ENCODE peak calls at places on chromosomes 12 and 14, in five cellular contexts. One of them, this sample, is unnamed.
A peak's percentile ranks its signal among the peaks of the same experiment; 100 is the strongest.

GRCh38 chr12:19972325-19973288 is 395.7 kb upstream of the PDE3A start:
- DNase-seq in OCI-LY7: no peak
- DNase-seq in GM23338: no peak
- DNase-seq in MM.1S: no peak
- DNase-seq in neural progenitor cell: no peak
- DNase-seq in this sample: peak; percentile 19

GRCh38 chr14:74510955-74511354 is 17.4 kb downstream of the ISCA2 start:
- DNase-seq in OCI-LY7: no peak
- DNase-seq in GM23338: no peak
- DNase-seq in MM.1S: no peak
- DNase-seq in neural progenitor cell: no peak
- DNase-seq in this sample: no peak

GRCh38 chr12:124466200-124467128 is 100.9 kb downstream of the NCOR2 start:
- DNase-seq in OCI-LY7: peak; percentile 89
- DNase-seq in GM23338: no peak
- DNase-seq in MM.1S: no peak
- DNase-seq in neural progenitor cell: no peak
- DNase-seq in this sample: no peak

GRCh38 chr12:93279849-93280412 is 97.8 kb upstream of the NUDT4 start:
- DNase-seq in OCI-LY7: no peak
- DNase-seq in GM23338: no peak
- DNase-seq in MM.1S: no peak
- DNase-seq in neural progenitor cell: peak; percentile 37
- DNase-seq in this sample: no peak

GRCh38 chr14:77011226-77011762 is 17.2 kb downstream of the IRF2BPL start:
- DNase-seq in OCI-LY7: no peak
- DNase-seq in GM23338: no peak
- DNase-seq in MM.1S: no peak
- DNase-seq in neural progenitor cell: no peak
- DNase-seq in this sample: peak; percentile 37

GRCh38 chr12:130109062-130109945 is 53.0 kb upstream of the FZD10 start:
- DNase-seq in OCI-LY7: no peak
- DNase-seq in GM23338: no peak
- DNase-seq in MM.1S: no peak
- DNase-seq in neural progenitor cell: no peak
- DNase-seq in this sample: no peak

GRCh38 chr14:61229475-61229888 is 51.7 kb downstream of the TMEM30B start:
- DNase-seq in OCI-LY7: no peak
- DNase-seq in GM23338: no peak
- DNase-seq in MM.1S: no peak
- DNase-seq in neural progenitor cell: peak; percentile 67
- DNase-seq in this sample: no peak

GRCh38 chr12:28390716-28391452 is 200.6 kb downstream of the CCDC91 start:
- DNase-seq in OCI-LY7: no peak
- DNase-seq in GM23338: no peak
- DNase-seq in MM.1S: no peak
- DNase-seq in neural progenitor cell: no peak
- DNase-seq in this sample: no peak

GRCh38 chr14:65303185-65303901 is 109.2 kb upstream of the FUT8 start:
- DNase-seq in OCI-LY7: no peak
- DNase-seq in GM23338: peak; percentile 26
- DNase-seq in MM.1S: no peak
- DNase-seq in neural progenitor cell: peak; percentile 45
- DNase-seq in this sample: no peak

GRCh38 chr12:92208613-92209121 is 63.0 kb upstream of the BTG1 start:
- DNase-seq in OCI-LY7: peak; percentile 78
- DNase-seq in GM23338: no peak
- DNase-seq in MM.1S: peak; percentile 95
- DNase-seq in neural progenitor cell: peak; percentile 8
- DNase-seq in this sample: peak; percentile 55

GRCh38 chr14:99612737-99613330 is 8.8 kb upstream of the CCDC85C start:
- DNase-seq in OCI-LY7: no peak
- DNase-seq in GM23338: no peak
- DNase-seq in MM.1S: no peak
- DNase-seq in neural progenitor cell: no peak
- DNase-seq in this sample: peak; percentile 56

GRCh38 chr12:21428241-21428640 is 9.2 kb upstream of the PYROXD1 start:
- DNase-seq in OCI-LY7: no peak
- DNase-seq in GM23338: no peak
- DNase-seq in MM.1S: no peak
- DNase-seq in neural progenitor cell: no peak
- DNase-seq in this sample: no peak

GRCh38 chr12:15880721-15881120 is 1.5 kb upstream of the STRAP start:
- DNase-seq in OCI-LY7: no peak
- DNase-seq in GM23338: no peak
- DNase-seq in MM.1S: no peak
- DNase-seq in neural progenitor cell: no peak
- DNase-seq in this sample: no peak

GRCh38 chr12:916712-917445 is 32.6 kb downstream of the RAD52 start:
- DNase-seq in OCI-LY7: no peak
- DNase-seq in GM23338: no peak
- DNase-seq in MM.1S: no peak
- DNase-seq in neural progenitor cell: no peak
- DNase-seq in this sample: no peak

GRCh38 chr14:74508292-74508731 is 14.7 kb downstream of the ISCA2 start:
- DNase-seq in OCI-LY7: no peak
- DNase-seq in GM23338: peak; percentile 90
- DNase-seq in MM.1S: no peak
- DNase-seq in neural progenitor cell: peak; percentile 77
- DNase-seq in this sample: peak; percentile 42

GRCh38 chr14:79496701-79497100 is 714.6 kb downstream of the DIO2 start:
- DNase-seq in OCI-LY7: no peak
- DNase-seq in GM23338: no peak
- DNase-seq in MM.1S: no peak
- DNase-seq in neural progenitor cell: no peak
- DNase-seq in this sample: no peak

GRCh38 chr14:104195854-104196253 is 57.5 kb downstream of the KIF26A start:
- DNase-seq in OCI-LY7: no peak
- DNase-seq in GM23338: no peak
- DNase-seq in MM.1S: no peak
- DNase-seq in neural progenitor cell: peak; percentile 62
- DNase-seq in this sample: no peak

GRCh38 chr12:66269757-66270383 is 32.4 kb upstream of the HELB start:
- DNase-seq in OCI-LY7: peak; percentile 62
- DNase-seq in GM23338: peak; percentile 89
- DNase-seq in MM.1S: peak; percentile 74
- DNase-seq in neural progenitor cell: peak; percentile 78
- DNase-seq in this sample: peak; percentile 60

GRCh38 chr12:98516184-98516873 is 939 bp downstream of the TMPO start:
- DNase-seq in OCI-LY7: peak; percentile 98
- DNase-seq in GM23338: peak; percentile 91
- DNase-seq in MM.1S: peak; percentile 98
- DNase-seq in neural progenitor cell: peak; percentile 89
- DNase-seq in this sample: peak; percentile 93

GRCh38 chr12:21818627-21819026 is 44.1 kb upstream of the KCNJ8 start:
- DNase-seq in OCI-LY7: no peak
- DNase-seq in GM23338: no peak
- DNase-seq in MM.1S: no peak
- DNase-seq in neural progenitor cell: no peak
- DNase-seq in this sample: no peak

GRCh38 chr12:120007272-120007671 is 18.2 kb downstream of the BICDL1 start:
- DNase-seq in OCI-LY7: peak; percentile 48
- DNase-seq in GM23338: no peak
- DNase-seq in MM.1S: no peak
- DNase-seq in neural progenitor cell: peak; percentile 5
- DNase-seq in this sample: no peak

GRCh38 chr14:52834440-52834842 is 43.0 kb upstream of the GNPNAT1 start:
- DNase-seq in OCI-LY7: no peak
- DNase-seq in GM23338: no peak
- DNase-seq in MM.1S: no peak
- DNase-seq in neural progenitor cell: no peak
- DNase-seq in this sample: peak; percentile 20

GRCh38 chr14:94598816-94599655 is 13.2 kb upstream of the SERPINA3 start:
- DNase-seq in OCI-LY7: no peak
- DNase-seq in GM23338: peak; percentile 24
- DNase-seq in MM.1S: no peak
- DNase-seq in neural progenitor cell: peak; percentile 21
- DNase-seq in this sample: peak; percentile 90

GRCh38 chr12:23781118-23781517 is 168.4 kb downstream of the SOX5 start:
- DNase-seq in OCI-LY7: no peak
- DNase-seq in GM23338: no peak
- DNase-seq in MM.1S: no peak
- DNase-seq in neural progenitor cell: no peak
- DNase-seq in this sample: no peak

GRCh38 chr14:90574640-90575131 is 177.9 kb downstream of the CALM1 start:
- DNase-seq in OCI-LY7: no peak
- DNase-seq in GM23338: no peak
- DNase-seq in MM.1S: no peak
- DNase-seq in neural progenitor cell: no peak
- DNase-seq in this sample: no peak

GRCh38 chr12:122862872-122863701 is 27.8 kb downstream of the HIP1R start:
- DNase-seq in OCI-LY7: no peak
- DNase-seq in GM23338: no peak
- DNase-seq in MM.1S: no peak
- DNase-seq in neural progenitor cell: no peak
- DNase-seq in this sample: peak; percentile 88

GRCh38 chr12:24554612-24555300 is 394.1 kb downstream of the BCAT1 start:
- DNase-seq in OCI-LY7: no peak
- DNase-seq in GM23338: peak; percentile 9
- DNase-seq in MM.1S: no peak
- DNase-seq in neural progenitor cell: no peak
- DNase-seq in this sample: no peak

GRCh38 chr14:20167091-20167490 is 23.6 kb upstream of the OR11G2 start:
- DNase-seq in OCI-LY7: no peak
- DNase-seq in GM23338: no peak
- DNase-seq in MM.1S: no peak
- DNase-seq in neural progenitor cell: no peak
- DNase-seq in this sample: no peak

GRCh38 chr14:87995500-87996275 is 2.7 kb upstream of the GALC start:
- DNase-seq in OCI-LY7: no peak
- DNase-seq in GM23338: no peak
- DNase-seq in MM.1S: no peak
- DNase-seq in neural progenitor cell: peak; percentile 16
- DNase-seq in this sample: peak; percentile 8
- H3K4me2 ChIP-seq in OCI-LY7: no peak overlapping the region
- H3K4me2 ChIP-seq in GM23338: no peak overlapping the region
- H3K4me2 ChIP-seq in MM.1S: no peak overlapping the region
- H3K4me2 ChIP-seq in neural progenitor cell: no peak overlapping the region
- H3K4me2 ChIP-seq in this sample: peak overlapping the region; percentile 32

GRCh38 chr12:5619628-5620027 is 187.7 kb downstream of the NTF3 start:
- DNase-seq in OCI-LY7: no peak
- DNase-seq in GM23338: no peak
- DNase-seq in MM.1S: no peak
- DNase-seq in neural progenitor cell: no peak
- DNase-seq in this sample: no peak

GRCh38 chr12:5612556-5613421 is 180.9 kb downstream of the NTF3 start:
- DNase-seq in OCI-LY7: no peak
- DNase-seq in GM23338: no peak
- DNase-seq in MM.1S: no peak
- DNase-seq in neural progenitor cell: no peak
- DNase-seq in this sample: no peak

GRCh38 chr12:5615760-5616159 is 183.9 kb downstream of the NTF3 start:
- DNase-seq in OCI-LY7: no peak
- DNase-seq in GM23338: no peak
- DNase-seq in MM.1S: no peak
- DNase-seq in neural progenitor cell: no peak
- DNase-seq in this sample: no peak

GRCh38 chr12:5616854-5617253 is 184.9 kb downstream of the NTF3 start:
- DNase-seq in OCI-LY7: no peak
- DNase-seq in GM23338: no peak
- DNase-seq in MM.1S: no peak
- DNase-seq in neural progenitor cell: no peak
- DNase-seq in this sample: no peak

GRCh38 chr12:5614206-5614605 is 182.3 kb downstream of the NTF3 start:
- DNase-seq in OCI-LY7: no peak
- DNase-seq in GM23338: no peak
- DNase-seq in MM.1S: no peak
- DNase-seq in neural progenitor cell: no peak
- DNase-seq in this sample: no peak
- TF ChIP-seq EZH2phosphoT487 in OCI-LY7: no peak
- TF ChIP-seq EZH2phosphoT487 in GM23338: no peak
- TF ChIP-seq EZH2phosphoT487 in MM.1S: no peak
- TF ChIP-seq EZH2phosphoT487 in neural progenitor cell: no peak
- TF ChIP-seq EZH2phosphoT487 in this sample: no peak

GRCh38 chr14:30928462-30928861 is 54.1 kb downstream of the COCH start:
- DNase-seq in OCI-LY7: no peak
- DNase-seq in GM23338: no peak
- DNase-seq in MM.1S: no peak
- DNase-seq in neural progenitor cell: no peak
- DNase-seq in this sample: no peak
- H3K4me2 ChIP-seq in OCI-LY7: no peak overlapping the region
- H3K4me2 ChIP-seq in GM23338: no peak overlapping the region
- H3K4me2 ChIP-seq in MM.1S: no peak overlapping the region
- H3K4me2 ChIP-seq in neural progenitor cell: no peak overlapping the region
- H3K4me2 ChIP-seq in this sample: no peak overlapping the region

GRCh38 chr14:32808574-32809098 is 130.0 kb upstream of the NPAS3 start:
- DNase-seq in OCI-LY7: no peak
- DNase-seq in GM23338: no peak
- DNase-seq in MM.1S: no peak
- DNase-seq in neural progenitor cell: no peak
- DNase-seq in this sample: peak; percentile 13
- TF ChIP-seq EZH2phosphoT487 in OCI-LY7: no peak
- TF ChIP-seq EZH2phosphoT487 in GM23338: no peak
- TF ChIP-seq EZH2phosphoT487 in MM.1S: no peak
- TF ChIP-seq EZH2phosphoT487 in neural progenitor cell: no peak
- TF ChIP-seq EZH2phosphoT487 in this sample: no peak

GRCh38 chr12:108837239-108837638 is 20.1 kb downstream of the SSH1 start:
- DNase-seq in OCI-LY7: no peak
- DNase-seq in GM23338: no peak
- DNase-seq in MM.1S: no peak
- DNase-seq in neural progenitor cell: no peak
- DNase-seq in this sample: no peak
- H3K4me2 ChIP-seq in OCI-LY7: no peak overlapping the region
- H3K4me2 ChIP-seq in GM23338: no peak overlapping the region
- H3K4me2 ChIP-seq in MM.1S: no peak overlapping the region
- H3K4me2 ChIP-seq in neural progenitor cell: no peak overlapping the region
- H3K4me2 ChIP-seq in this sample: no peak overlapping the region

GRCh38 chr12:5796171-5797091 is 148.6 kb downstream of the ANO2 start:
- DNase-seq in OCI-LY7: peak; percentile 30
- DNase-seq in GM23338: peak; percentile 82
- DNase-seq in MM.1S: no peak
- DNase-seq in neural progenitor cell: peak; percentile 83
- DNase-seq in this sample: peak; percentile 84
- TF ChIP-seq EZH2phosphoT487 in OCI-LY7: no peak
- TF ChIP-seq EZH2phosphoT487 in GM23338: no peak
- TF ChIP-seq EZH2phosphoT487 in MM.1S: no peak
- TF ChIP-seq EZH2phosphoT487 in neural progenitor cell: no peak
- TF ChIP-seq EZH2phosphoT487 in this sample: no peak

GRCh38 chr14:89065879-89066278 is 241.4 kb downstream of the TTC8 start:
- DNase-seq in OCI-LY7: no peak
- DNase-seq in GM23338: no peak
- DNase-seq in MM.1S: no peak
- DNase-seq in neural progenitor cell: no peak
- DNase-seq in this sample: no peak
- H3K4me2 ChIP-seq in OCI-LY7: no peak overlapping the region
- H3K4me2 ChIP-seq in GM23338: no peak overlapping the region
- H3K4me2 ChIP-seq in MM.1S: no peak overlapping the region
- H3K4me2 ChIP-seq in neural progenitor cell: no peak overlapping the region
- H3K4me2 ChIP-seq in this sample: no peak overlapping the region

This sample was measured in hepatocyte.